ENCODE peak calls at places on chromosomes 7 and 10, in eight cellular contexts. One of them, this sample, is unnamed.

GRCh38 chr10:76695069-76695468 is 942.5 kb downstream of the KCNMA1 start:
- DNase-seq in mammary epithelial cell: no peak
- DNase-seq in naive thymus-derived CD4-positive, alpha-beta T cell: no peak
- DNase-seq in IMR-90: no peak
- DNase-seq in brain microvascular endothelial cell: no peak
- DNase-seq in SK-N-SH: no peak
- DNase-seq in CD4-positive, alpha-beta memory T cell: no peak
- DNase-seq in RWPE1: no peak
- DNase-seq in this sample: no peak

GRCh38 chr10:58734116-58734515 is 221.4 kb downstream of the BICC1 start:
- DNase-seq in IMR-90: peak; percentile 28
- DNase-seq in SK-N-SH: peak; percentile 53
- DNase-seq in CD4-positive, alpha-beta memory T cell: no peak
- DNase-seq in brain microvascular endothelial cell: no peak
- DNase-seq in naive thymus-derived CD4-positive, alpha-beta T cell: no peak
- DNase-seq in RWPE1: no peak
- DNase-seq in mammary epithelial cell: no peak
- DNase-seq in this sample: no peak

GRCh38 chr10:36489181-36489927 is 636.0 kb upstream of the ANKRD30A start:
- DNase-seq in brain microvascular endothelial cell: peak; percentile 51
- DNase-seq in IMR-90: peak; percentile 23
- DNase-seq in naive thymus-derived CD4-positive, alpha-beta T cell: no peak
- DNase-seq in mammary epithelial cell: no peak
- DNase-seq in RWPE1: no peak
- DNase-seq in SK-N-SH: no peak
- DNase-seq in CD4-positive, alpha-beta memory T cell: no peak
- DNase-seq in this sample: no peak

GRCh38 chr10:3471927-3472704 is 299.5 kb upstream of the PITRM1 start:
- DNase-seq in RWPE1: no peak
- DNase-seq in brain microvascular endothelial cell: no peak
- DNase-seq in CD4-positive, alpha-beta memory T cell: peak; percentile 13
- DNase-seq in naive thymus-derived CD4-positive, alpha-beta T cell: no peak
- DNase-seq in SK-N-SH: no peak
- DNase-seq in IMR-90: no peak
- DNase-seq in mammary epithelial cell: peak; percentile 65
- DNase-seq in this sample: peak; percentile 70

GRCh38 chr7:12146813-12147212 is 64.3 kb upstream of the TMEM106B start:
- DNase-seq in SK-N-SH: no peak
- DNase-seq in IMR-90: no peak
- DNase-seq in RWPE1: no peak
- DNase-seq in CD4-positive, alpha-beta memory T cell: no peak
- DNase-seq in brain microvascular endothelial cell: no peak
- DNase-seq in naive thymus-derived CD4-positive, alpha-beta T cell: peak; percentile 7
- DNase-seq in mammary epithelial cell: no peak
- DNase-seq in this sample: no peak

GRCh38 chr10:111323567-111323966 is 246.7 kb downstream of the ADRA2A start:
- DNase-seq in SK-N-SH: no peak
- DNase-seq in RWPE1: no peak
- DNase-seq in naive thymus-derived CD4-positive, alpha-beta T cell: no peak
- DNase-seq in IMR-90: no peak
- DNase-seq in CD4-positive, alpha-beta memory T cell: no peak
- DNase-seq in brain microvascular endothelial cell: no peak
- DNase-seq in mammary epithelial cell: no peak
- DNase-seq in this sample: no peak

GRCh38 chr7:134798155-134798554 is 18.7 kb downstream of the CALD1 start:
- DNase-seq in IMR-90: no peak
- DNase-seq in brain microvascular endothelial cell: peak; percentile 5
- DNase-seq in SK-N-SH: no peak
- DNase-seq in CD4-positive, alpha-beta memory T cell: no peak
- DNase-seq in naive thymus-derived CD4-positive, alpha-beta T cell: no peak
- DNase-seq in RWPE1: no peak
- DNase-seq in mammary epithelial cell: no peak
- DNase-seq in this sample: no peak

GRCh38 chr10:51048792-51049191 is 25.5 kb upstream of the PRKG1 start:
- DNase-seq in RWPE1: no peak
- DNase-seq in CD4-positive, alpha-beta memory T cell: no peak
- DNase-seq in SK-N-SH: no peak
- DNase-seq in naive thymus-derived CD4-positive, alpha-beta T cell: no peak
- DNase-seq in mammary epithelial cell: no peak
- DNase-seq in IMR-90: no peak
- DNase-seq in brain microvascular endothelial cell: no peak
- DNase-seq in this sample: no peak

GRCh38 chr7:19958309-19958896 is 185.0 kb upstream of the TMEM196 start:
- DNase-seq in CD4-positive, alpha-beta memory T cell: no peak
- DNase-seq in RWPE1: peak; percentile 84
- DNase-seq in IMR-90: peak; percentile 11
- DNase-seq in SK-N-SH: no peak
- DNase-seq in naive thymus-derived CD4-positive, alpha-beta T cell: no peak
- DNase-seq in brain microvascular endothelial cell: peak; percentile 85
- DNase-seq in mammary epithelial cell: peak; percentile 97
- DNase-seq in this sample: peak; percentile 76

GRCh38 chr10:17673517-17674051 is 29.6 kb downstream of the STAM start:
- DNase-seq in naive thymus-derived CD4-positive, alpha-beta T cell: no peak
- DNase-seq in mammary epithelial cell: peak; percentile 86
- DNase-seq in brain microvascular endothelial cell: peak; percentile 93
- DNase-seq in CD4-positive, alpha-beta memory T cell: no peak
- DNase-seq in RWPE1: peak; percentile 82
- DNase-seq in SK-N-SH: no peak
- DNase-seq in IMR-90: peak; percentile 95
- DNase-seq in this sample: peak; percentile 37

GRCh38 chr7:34011711-34012110 is 106.4 kb downstream of the BMPER start:
- DNase-seq in mammary epithelial cell: no peak
- DNase-seq in CD4-positive, alpha-beta memory T cell: no peak
- DNase-seq in SK-N-SH: no peak
- DNase-seq in brain microvascular endothelial cell: no peak
- DNase-seq in naive thymus-derived CD4-positive, alpha-beta T cell: no peak
- DNase-seq in IMR-90: no peak
- DNase-seq in RWPE1: no peak
- DNase-seq in this sample: no peak

GRCh38 chr7:100400041-100400440 is 26.8 kb downstream of the PILRA start:
- DNase-seq in brain microvascular endothelial cell: no peak
- DNase-seq in IMR-90: no peak
- DNase-seq in CD4-positive, alpha-beta memory T cell: no peak
- DNase-seq in RWPE1: no peak
- DNase-seq in SK-N-SH: no peak
- DNase-seq in naive thymus-derived CD4-positive, alpha-beta T cell: no peak
- DNase-seq in mammary epithelial cell: no peak
- DNase-seq in this sample: no peak

GRCh38 chr10:63681965-63682704 is 160.9 kb downstream of the REEP3 start:
- DNase-seq in SK-N-SH: no peak
- DNase-seq in RWPE1: peak; percentile 25
- DNase-seq in naive thymus-derived CD4-positive, alpha-beta T cell: no peak
- DNase-seq in mammary epithelial cell: peak; percentile 70
- DNase-seq in brain microvascular endothelial cell: peak; percentile 85
- DNase-seq in IMR-90: peak; percentile 87
- DNase-seq in CD4-positive, alpha-beta memory T cell: no peak
- DNase-seq in this sample: no peak

GRCh38 chr7:151728746-151729145 is 148.2 kb downstream of the PRKAG2 start:
- DNase-seq in brain microvascular endothelial cell: no peak
- DNase-seq in SK-N-SH: no peak
- DNase-seq in IMR-90: no peak
- DNase-seq in CD4-positive, alpha-beta memory T cell: no peak
- DNase-seq in naive thymus-derived CD4-positive, alpha-beta T cell: no peak
- DNase-seq in mammary epithelial cell: no peak
- DNase-seq in RWPE1: no peak
- DNase-seq in this sample: no peak

GRCh38 chr10:109988231-109988630 is 19.6 kb upstream of the ADD3 start:
- DNase-seq in RWPE1: no peak
- DNase-seq in SK-N-SH: no peak
- DNase-seq in naive thymus-derived CD4-positive, alpha-beta T cell: no peak
- DNase-seq in CD4-positive, alpha-beta memory T cell: no peak
- DNase-seq in mammary epithelial cell: no peak
- DNase-seq in IMR-90: no peak
- DNase-seq in brain microvascular endothelial cell: no peak
- DNase-seq in this sample: no peak

GRCh38 chr7:50436133-50436802 is 13.9 kb downstream of the FIGNL1 start:
- DNase-seq in SK-N-SH: no peak
- DNase-seq in RWPE1: peak; percentile 12
- DNase-seq in CD4-positive, alpha-beta memory T cell: no peak
- DNase-seq in naive thymus-derived CD4-positive, alpha-beta T cell: no peak
- DNase-seq in IMR-90: peak; percentile 82
- DNase-seq in mammary epithelial cell: peak; percentile 59
- DNase-seq in brain microvascular endothelial cell: peak; percentile 92
- DNase-seq in this sample: peak; percentile 24

GRCh38 chr10:132690821-132691610 is 94.9 kb downstream of the NKX6-2 start:
- DNase-seq in mammary epithelial cell: no peak
- DNase-seq in IMR-90: no peak
- DNase-seq in RWPE1: no peak
- DNase-seq in SK-N-SH: no peak
- DNase-seq in CD4-positive, alpha-beta memory T cell: no peak
- DNase-seq in naive thymus-derived CD4-positive, alpha-beta T cell: no peak
- DNase-seq in brain microvascular endothelial cell: no peak
- DNase-seq in this sample: no peak

GRCh38 chr10:3468919-3469638 is 296.5 kb upstream of the PITRM1 start:
- DNase-seq in naive thymus-derived CD4-positive, alpha-beta T cell: no peak
- DNase-seq in RWPE1: peak; percentile 74
- DNase-seq in mammary epithelial cell: peak; percentile 87
- DNase-seq in brain microvascular endothelial cell: peak; percentile 87
- DNase-seq in IMR-90: peak; percentile 96
- DNase-seq in SK-N-SH: no peak
- DNase-seq in CD4-positive, alpha-beta memory T cell: no peak
- DNase-seq in this sample: peak; percentile 92

GRCh38 chr10:104256335-104257080 is 1.8 kb downstream of the GSTO1 start:
- DNase-seq in mammary epithelial cell: peak; percentile 40
- DNase-seq in SK-N-SH: peak; percentile 23
- DNase-seq in IMR-90: no peak
- DNase-seq in naive thymus-derived CD4-positive, alpha-beta T cell: no peak
- DNase-seq in brain microvascular endothelial cell: no peak
- DNase-seq in CD4-positive, alpha-beta memory T cell: peak; percentile 29
- DNase-seq in RWPE1: no peak
- DNase-seq in this sample: no peak

GRCh38 chr7:132411142-132411541 is 165.1 kb downstream of the PLXNA4 start:
- DNase-seq in SK-N-SH: no peak
- DNase-seq in RWPE1: no peak
- DNase-seq in naive thymus-derived CD4-positive, alpha-beta T cell: no peak
- DNase-seq in CD4-positive, alpha-beta memory T cell: no peak
- DNase-seq in IMR-90: no peak
- DNase-seq in brain microvascular endothelial cell: no peak
- DNase-seq in mammary epithelial cell: no peak
- DNase-seq in this sample: no peak

GRCh38 chr10:21719502-21719901 is 185.5 kb downstream of the MLLT10 start:
- DNase-seq in naive thymus-derived CD4-positive, alpha-beta T cell: no peak
- DNase-seq in brain microvascular endothelial cell: no peak
- DNase-seq in IMR-90: no peak
- DNase-seq in RWPE1: no peak
- DNase-seq in SK-N-SH: no peak
- DNase-seq in mammary epithelial cell: no peak
- DNase-seq in CD4-positive, alpha-beta memory T cell: no peak
- DNase-seq in this sample: no peak

GRCh38 chr10:58856508-58857240 is 319.8 kb upstream of the PHYHIPL start:
- DNase-seq in CD4-positive, alpha-beta memory T cell: no peak
- DNase-seq in brain microvascular endothelial cell: peak; percentile 97
- DNase-seq in SK-N-SH: no peak
- DNase-seq in RWPE1: peak; percentile 91
- DNase-seq in mammary epithelial cell: peak; percentile 78
- DNase-seq in IMR-90: peak; percentile 96
- DNase-seq in naive thymus-derived CD4-positive, alpha-beta T cell: no peak
- DNase-seq in this sample: peak; percentile 37

GRCh38 chr7:150371131-150371995 is 2.7 kb downstream of the REPIN1 start:
- DNase-seq in SK-N-SH: no peak
- DNase-seq in mammary epithelial cell: no peak
- DNase-seq in RWPE1: no peak
- DNase-seq in IMR-90: no peak
- DNase-seq in brain microvascular endothelial cell: no peak
- DNase-seq in CD4-positive, alpha-beta memory T cell: no peak
- DNase-seq in naive thymus-derived CD4-positive, alpha-beta T cell: no peak
- DNase-seq in this sample: no peak
- H3K27ac ChIP-seq in SK-N-SH: no peak overlapping the region
- H3K27ac ChIP-seq in mammary epithelial cell: no peak overlapping the region
- H3K27ac ChIP-seq in RWPE1: peak overlapping the region; percentile 87
- H3K27ac ChIP-seq in IMR-90: peak overlapping the region; percentile 63
- H3K27ac ChIP-seq in brain microvascular endothelial cell: peak overlapping the region; percentile 70
- H3K27ac ChIP-seq in CD4-positive, alpha-beta memory T cell: no peak overlapping the region
- H3K27ac ChIP-seq in naive thymus-derived CD4-positive, alpha-beta T cell: peak overlapping the region; percentile 83
- H3K27ac ChIP-seq in this sample: peak overlapping the region; percentile 58

DNA sequence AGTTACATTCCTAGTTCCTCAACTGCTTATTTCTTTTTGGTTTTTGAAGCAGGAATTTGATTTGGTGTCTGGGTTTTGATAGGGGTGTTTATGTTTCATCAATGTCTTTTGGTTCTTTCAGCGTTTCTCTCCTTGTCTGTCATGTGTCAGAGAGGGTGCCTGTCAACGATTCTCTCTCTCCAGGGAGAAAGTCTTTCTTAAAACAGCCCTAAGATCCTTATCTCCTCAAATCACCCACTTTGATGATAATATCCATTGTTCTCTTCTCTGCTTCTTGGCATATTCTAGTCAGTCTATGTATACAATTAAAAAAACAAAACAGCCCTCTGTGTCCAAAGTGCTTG is 77.2 kb downstream of the TCF7L2 start:
- DNase-seq in brain microvascular endothelial cell: no peak
- DNase-seq in naive thymus-derived CD4-positive, alpha-beta T cell: no peak
- DNase-seq in IMR-90: no peak
- DNase-seq in CD4-positive, alpha-beta memory T cell: no peak
- DNase-seq in SK-N-SH: no peak
- DNase-seq in RWPE1: no peak
- DNase-seq in mammary epithelial cell: no peak
- DNase-seq in this sample: no peak
- H3K27ac ChIP-seq in brain microvascular endothelial cell: no peak overlapping the region
- H3K27ac ChIP-seq in naive thymus-derived CD4-positive, alpha-beta T cell: no peak overlapping the region
- H3K27ac ChIP-seq in IMR-90: no peak overlapping the region
- H3K27ac ChIP-seq in CD4-positive, alpha-beta memory T cell: no peak overlapping the region
- H3K27ac ChIP-seq in SK-N-SH: no peak overlapping the region
- H3K27ac ChIP-seq in RWPE1: no peak overlapping the region
- H3K27ac ChIP-seq in mammary epithelial cell: no peak overlapping the region
- H3K27ac ChIP-seq in this sample: no peak overlapping the region

DNA sequence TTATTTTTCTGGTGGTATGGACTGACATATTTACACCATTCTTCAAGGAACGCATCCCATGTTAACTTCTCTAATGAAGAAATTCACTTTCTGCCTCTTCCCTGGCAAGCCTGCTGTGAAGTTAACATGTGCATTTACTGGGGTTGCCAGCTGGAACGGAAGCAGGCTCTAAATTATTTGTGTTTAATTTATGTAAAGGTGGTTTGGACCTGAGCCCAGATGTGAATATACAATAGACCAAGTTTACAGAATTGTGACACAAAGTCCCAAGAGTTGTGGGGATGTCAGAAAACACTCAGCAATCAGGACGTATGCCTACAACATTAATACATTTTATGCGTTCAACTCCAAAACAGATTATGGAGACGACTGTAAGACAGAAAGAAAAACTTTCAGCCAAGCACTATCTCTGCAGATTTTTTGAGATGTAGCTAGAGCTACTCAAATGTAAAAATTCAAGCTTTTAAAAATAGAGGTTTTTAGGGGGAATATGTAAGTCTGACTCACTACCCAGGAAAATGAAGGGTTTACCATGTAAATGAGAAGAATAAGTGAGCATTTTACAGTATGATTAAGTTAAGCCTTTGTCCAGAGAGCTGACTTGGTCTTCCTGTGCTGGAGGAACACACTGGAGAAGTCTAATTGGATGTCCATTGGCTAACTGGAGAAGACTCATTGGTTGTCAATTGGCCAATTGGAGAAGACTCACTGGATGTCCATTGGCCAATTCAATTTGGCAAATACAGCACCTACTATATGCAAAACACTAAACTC is 19.5 kb downstream of the NRP1 start:
- DNase-seq in IMR-90: peak; percentile 80
- DNase-seq in SK-N-SH: no peak
- DNase-seq in CD4-positive, alpha-beta memory T cell: no peak
- DNase-seq in mammary epithelial cell: no peak
- DNase-seq in brain microvascular endothelial cell: no peak
- DNase-seq in RWPE1: no peak
- DNase-seq in naive thymus-derived CD4-positive, alpha-beta T cell: no peak
- DNase-seq in this sample: no peak
- H3K27ac ChIP-seq in IMR-90: peak overlapping the region; percentile 68
- H3K27ac ChIP-seq in SK-N-SH: no peak overlapping the region
- H3K27ac ChIP-seq in CD4-positive, alpha-beta memory T cell: no peak overlapping the region
- H3K27ac ChIP-seq in mammary epithelial cell: no peak overlapping the region
- H3K27ac ChIP-seq in brain microvascular endothelial cell: no peak overlapping the region
- H3K27ac ChIP-seq in RWPE1: peak overlapping the region; percentile 67
- H3K27ac ChIP-seq in naive thymus-derived CD4-positive, alpha-beta T cell: no peak overlapping the region
- H3K27ac ChIP-seq in this sample: peak overlapping the region; percentile 32

GRCh38 chr10:125692246-125692931 is 9.4 kb upstream of the TEX36 start:
- DNase-seq in naive thymus-derived CD4-positive, alpha-beta T cell: no peak
- DNase-seq in CD4-positive, alpha-beta memory T cell: no peak
- DNase-seq in IMR-90: peak; percentile 23
- DNase-seq in SK-N-SH: no peak
- DNase-seq in RWPE1: no peak
- DNase-seq in brain microvascular endothelial cell: no peak
- DNase-seq in mammary epithelial cell: no peak
- DNase-seq in this sample: no peak
- H3K27ac ChIP-seq in naive thymus-derived CD4-positive, alpha-beta T cell: no peak overlapping the region
- H3K27ac ChIP-seq in CD4-positive, alpha-beta memory T cell: no peak overlapping the region
- H3K27ac ChIP-seq in IMR-90: no peak overlapping the region
- H3K27ac ChIP-seq in SK-N-SH: no peak overlapping the region
- H3K27ac ChIP-seq in RWPE1: no peak overlapping the region
- H3K27ac ChIP-seq in brain microvascular endothelial cell: no peak overlapping the region
- H3K27ac ChIP-seq in mammary epithelial cell: no peak overlapping the region
- H3K27ac ChIP-seq in this sample: no peak overlapping the region

This sample was measured in epithelial cell of prostate.